ENCODE peak calls at places on chromosomes 12 and 14, in ten cellular contexts. Y is A549; W is cardiac muscle cell; C is spleen; D is WERI-Rb-1; J is HCT116; O is CD8-positive, alpha-beta T cell; Z is sigmoid colon; S is neural progenitor cell; V is pancreas. M is an unnamed sample. For H3K9me3, the result is how much of the 10 kb centered on the place peaks cover.

GRCh38 chr14:72615511-72616121 is 278.3 kb downstream of the DPF3 start:
- DNase-seq in Y (no peak), W (peak), C (no peak), D (no peak), J (no peak), O (no peak), Z (no peak), S (no peak), V (no peak), M (no peak)

GRCh38 chr14:95489163-95489887 is 27.1 kb downstream of the SYNE3 start:
- DNase-seq in Y (no peak), W (no peak), C (no peak), D (no peak), J (no peak), O (no peak), Z (no peak), S (no peak), V (no peak), M (no peak)

GRCh38 chr12:32947203-32947795 is 50.7 kb upstream of the PKP2 start:
- DNase-seq in Y (peak), W (peak), C (no peak), D (no peak), J (peak), O (no peak), Z (no peak), S (peak), V (no peak), M (no peak)

GRCh38 chr14:61277232-61277631 is 3.9 kb downstream of the TMEM30B start:
- DNase-seq in Y (no peak), W (no peak), C (no peak), D (no peak), J (no peak), O (no peak), Z (no peak), S (no peak), V (no peak), M (no peak)

GRCh38 chr12:30996255-30996654 is 69.7 kb downstream of the TSPAN11 start:
- DNase-seq in Y (no peak), W (peak), C (no peak), D (no peak), J (no peak), O (no peak), Z (no peak), S (no peak), V (no peak), M (peak)

GRCh38 chr12:111405856-111406473 is at the start of gene SH2B3:
- DNase-seq in Y (no peak), W (no peak), C (no peak), D (peak), J (no peak), O (no peak), Z (no peak), S (no peak), V (no peak), M (no peak)

GRCh38 chr12:93380480-93381121 is 2.9 kb downstream of the NUDT4 start:
- DNase-seq in Y (peak), W (peak), C (no peak), D (no peak), J (no peak), O (no peak), Z (no peak), S (peak), V (no peak), M (no peak)

GRCh38 chr12:92075425-92075891 is 70.2 kb downstream of the BTG1 start:
- DNase-seq in Y (no peak), W (peak), C (no peak), D (no peak), J (no peak), O (no peak), Z (no peak), S (peak), V (no peak), M (no peak)

GRCh38 chr12:13851828-13852227 is 129.6 kb downstream of the GRIN2B start:
- DNase-seq in Y (peak), W (no peak), C (no peak), D (no peak), J (no peak), O (no peak), Z (no peak), S (peak), V (no peak), M (no peak)

GRCh38 chr12:132478845-132479244 is 11.1 kb upstream of the FBRSL1 start:
- DNase-seq in Y (no peak), W (no peak), C (no peak), D (no peak), J (no peak), O (no peak), Z (no peak), S (no peak), V (no peak), M (no peak)

GRCh38 chr14:89519000-89519399 is 102.0 kb upstream of the FOXN3 start:
- DNase-seq in Y (no peak), W (peak), C (no peak), D (no peak), J (no peak), O (no peak), Z (no peak), S (no peak), V (no peak), M (peak)

GRCh38 chr12:105444050-105444808 is 113.7 kb downstream of the C12orf75 start:
- DNase-seq in Y (peak), W (peak), C (no peak), D (no peak), J (no peak), O (no peak), Z (no peak), S (no peak), V (no peak), M (no peak)

GRCh38 chr12:78641837-78642423 is 222.6 kb upstream of the SYT1 start:
- DNase-seq in Y (peak), W (peak), C (no peak), D (no peak), J (peak), O (no peak), Z (no peak), S (no peak), V (no peak), M (no peak)
- TF ChIP-seq CTCF in Y (no peak), W (no peak), C (no peak), D (peak), J (no peak), O (no peak), Z (no peak), S (no peak), V (no peak), M (peak)

DNA sequence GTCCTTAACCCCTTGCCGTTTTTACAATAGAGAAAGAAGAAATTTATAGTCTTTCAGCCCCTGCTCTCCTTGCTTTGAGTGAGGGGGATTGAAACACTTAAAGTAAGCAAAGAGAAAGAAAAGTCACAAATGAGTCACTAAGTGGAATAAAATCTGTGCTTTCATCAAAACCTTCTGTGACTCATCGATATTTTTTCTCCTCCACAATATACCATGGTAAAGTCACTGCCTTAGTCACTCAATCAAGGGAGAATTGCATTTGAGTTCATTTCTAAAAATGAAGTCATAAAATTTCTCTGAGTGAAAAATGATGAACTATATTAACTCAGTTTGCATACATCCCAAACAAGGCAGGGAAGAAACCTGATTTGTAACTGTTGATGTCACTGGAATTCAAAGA is 470.3 kb downstream of the FOXG1 start:
- DNase-seq in Y (peak), W (peak), C (no peak), D (no peak), J (no peak), O (no peak), Z (no peak), S (no peak), V (no peak), M (peak)
- H3K27ac ChIP-seq in Y (peak), W (no peak), C (no peak), D (no peak), J (no peak), O (no peak), Z (no peak), S (no peak), V (no peak), M (no peak)

GRCh38 chr14:84107835-84108343 is 1422.1 kb upstream of the FLRT2 start:
- DNase-seq in Y (no peak), W (no peak), C (no peak), D (no peak), J (no peak), O (no peak), Z (no peak), S (no peak), V (no peak), M (no peak)
- H3K9me3 ChIP-seq in Y (under half), W (under half), C (under half), D (under half), J (under half), O (under half), Z (under half), S (under half), V (under half), M (under half)

DNA sequence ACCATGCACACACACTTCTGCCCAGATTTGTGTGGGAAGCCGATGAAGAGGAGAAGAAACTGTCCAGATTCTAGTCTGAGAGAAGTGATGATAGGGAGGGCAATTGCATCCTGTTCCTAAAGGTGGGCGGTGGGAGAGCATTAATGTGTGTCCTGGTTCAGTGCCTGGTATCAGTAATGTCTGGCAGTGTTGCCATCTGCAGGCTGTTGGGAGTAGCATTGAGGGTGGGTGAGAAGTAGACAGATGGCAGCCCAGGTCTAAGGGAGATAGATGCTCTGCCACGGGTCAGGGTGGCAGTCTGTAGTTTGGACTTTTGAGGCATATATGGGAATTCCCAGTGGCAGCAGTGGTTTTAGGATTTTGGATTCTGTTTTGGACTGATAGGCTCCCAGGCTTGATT is 156.4 kb downstream of the ETNK1 start:
- DNase-seq in Y (no peak), W (no peak), C (no peak), D (no peak), J (no peak), O (no peak), Z (no peak), S (no peak), V (no peak), M (no peak)
- TF ChIP-seq CTCF in Y (no peak), W (no peak), C (no peak), D (no peak), J (no peak), O (no peak), Z (no peak), S (no peak), V (no peak), M (no peak)

GRCh38 chr14:103593577-103593976 is 30.8 kb downstream of the COA8 start:
- DNase-seq in Y (no peak), W (no peak), C (no peak), D (no peak), J (no peak), O (no peak), Z (no peak), S (no peak), V (no peak), M (no peak)
- H3K27ac ChIP-seq in Y (no peak), W (no peak), C (peak), D (no peak), J (no peak), O (no peak), Z (peak), S (peak), V (peak), M (no peak)